ENCODE peak calls at places on chromosomes 6 and 20, in ten cellular contexts. Q, X, R, F, L, Y, K, E, U and G are unnamed samples.

GRCh38 chr20:62252342-62252966 is 14.1 kb downstream of the OSBPL2 start:
- DNase-seq in K (peak), R (no peak), L (no peak), X (peak), U (peak), Q (no peak), Y (peak), E (no peak), F (no peak), G (no peak)

GRCh38 chr6:101558712-101559111 is 165.2 kb downstream of the GRIK2 start:
- DNase-seq in E (no peak), F (no peak), R (no peak), X (no peak), Q (no peak), K (no peak), L (no peak), U (no peak), Y (no peak), G (no peak)

GRCh38 chr6:154621611-154622010 is 111.1 kb upstream of the CNKSR3 start:
- DNase-seq in E (no peak), R (no peak), U (no peak), Y (no peak), L (no peak), Q (no peak), F (no peak), K (no peak), X (no peak), G (no peak)

GRCh38 chr20:45913105-45913504 is 1.1 kb upstream of the PLTP start:
- DNase-seq in Q (no peak), R (no peak), U (no peak), F (peak), E (no peak), X (peak), Y (no peak), K (peak), L (no peak), G (no peak)

GRCh38 chr20:58542411-58543095 is 27.4 kb upstream of the APCDD1L start:
- DNase-seq in K (no peak), Q (no peak), X (peak), F (peak), E (no peak), Y (no peak), R (no peak), L (no peak), U (no peak), G (no peak)

GRCh38 chr6:111776236-111777189 is 96.7 kb downstream of the FYN start:
- DNase-seq in K (peak), U (peak), X (no peak), Y (no peak), R (no peak), Q (no peak), F (no peak), L (no peak), E (no peak), G (no peak)

GRCh38 chr20:46088409-46089075 is 1.2 kb downstream of the NCOA5 start:
- DNase-seq in Q (no peak), L (no peak), U (peak), X (peak), Y (peak), F (peak), R (no peak), E (peak), K (peak), G (no peak)

GRCh38 chr20:32456869-32457421 is 98.8 kb downstream of the ASXL1 start:
- DNase-seq in Y (peak), E (peak), U (peak), R (peak), F (no peak), X (no peak), Q (no peak), L (peak), K (peak), G (peak)

GRCh38 chr20:6783752-6784725 is 16.6 kb downstream of the BMP2 start:
- DNase-seq in U (peak), Y (peak), X (no peak), E (peak), L (no peak), R (no peak), K (no peak), F (peak), Q (peak), G (no peak)

GRCh38 chr20:18048191-18048590 is 9.5 kb downstream of the OVOL2 start:
- DNase-seq in X (no peak), F (no peak), Q (no peak), R (no peak), K (no peak), E (no peak), L (no peak), Y (no peak), U (no peak), G (no peak)

GRCh38 chr6:116877743-116878142 is 701 bp downstream of the RFX6 start:
- DNase-seq in Y (no peak), R (no peak), F (no peak), X (no peak), Q (no peak), L (no peak), U (no peak), E (peak), K (peak), G (no peak)

GRCh38 chr6:54876871-54877270 is 30.3 kb downstream of the FAM83B start:
- DNase-seq in U (no peak), R (no peak), F (no peak), L (no peak), E (no peak), Y (no peak), Q (no peak), X (no peak), K (no peak), G (no peak)

GRCh38 chr6:25010166-25010565 is 74.4 kb upstream of the RIPOR2 start:
- DNase-seq in K (no peak), L (no peak), U (no peak), Q (no peak), E (no peak), F (no peak), X (no peak), R (no peak), Y (peak), G (no peak)

GRCh38 chr6:156425374-156425773 is 351.8 kb upstream of the ARID1B start:
- DNase-seq in Q (no peak), U (peak), F (no peak), Y (peak), K (peak), L (no peak), X (peak), E (no peak), R (no peak), G (peak)

GRCh38 chr20:25287631-25288290 is 39.9 kb downstream of the PYGB start:
- DNase-seq in Y (no peak), L (peak), R (peak), U (no peak), Q (no peak), X (no peak), K (peak), E (no peak), F (no peak), G (no peak)

GRCh38 chr6:34771727-34772126 is 14.4 kb downstream of the SNRPC start:
- DNase-seq in F (no peak), K (peak), L (no peak), Q (no peak), U (peak), X (peak), Y (peak), R (no peak), E (no peak), G (no peak)

GRCh38 chr20:57664476-57664875 is 44.2 kb upstream of the ZBP1 start:
- DNase-seq in E (no peak), F (no peak), Q (no peak), K (no peak), L (peak), R (peak), Y (no peak), U (no peak), X (no peak), G (no peak)

GRCh38 chr6:45923831-45924391 is 91.7 kb downstream of the CLIC5 start:
- DNase-seq in Y (peak), F (peak), K (no peak), U (peak), E (peak), Q (no peak), X (peak), R (no peak), L (no peak), G (no peak)

GRCh38 chr20:17646209-17646717 is 35.8 kb downstream of the RRBP1 start:
- DNase-seq in L (peak), K (no peak), R (peak), Y (no peak), X (no peak), U (no peak), Q (no peak), F (no peak), E (no peak), G (no peak)

GRCh38 chr6:80445752-80446151 is 339.3 kb downstream of the BCKDHB start:
- DNase-seq in L (no peak), Q (no peak), X (no peak), E (no peak), R (no peak), K (no peak), U (no peak), F (no peak), Y (no peak), G (no peak)

GRCh38 chr6:137763861-137764260 is 103.2 kb upstream of the TNFAIP3 start:
- DNase-seq in U (no peak), F (peak), K (no peak), L (no peak), R (no peak), Y (no peak), E (no peak), Q (no peak), X (no peak), G (no peak)

DNA sequence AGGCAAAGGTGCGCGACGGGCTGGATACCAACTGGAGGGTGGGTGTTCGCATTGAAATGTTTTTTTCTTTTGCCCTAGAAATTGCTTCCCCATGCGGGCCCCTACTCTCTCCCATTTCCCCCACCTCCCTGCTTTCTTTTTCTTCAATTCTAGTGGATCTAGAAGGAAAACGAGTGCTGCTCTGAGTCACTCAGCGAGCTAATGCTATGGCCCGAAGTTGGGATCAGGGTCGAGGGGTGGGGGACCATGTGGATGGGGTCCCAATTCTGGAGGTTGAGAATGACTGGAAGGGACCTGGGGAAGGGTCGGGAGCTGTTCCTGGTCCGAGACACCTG is 71.5 kb downstream of the SOX4 start:
- DNase-seq in K (no peak), Q (no peak), U (no peak), F (no peak), L (no peak), E (no peak), Y (peak), X (peak), R (no peak), G (no peak)
- H3K4me3 ChIP-seq in K (peak), Q (peak), U (peak), F (peak), L (peak), E (peak), Y (peak), X (peak), R (peak), G (peak)

GRCh38 chr20:34111712-34112599 is at the start of gene EIF2S2:
- DNase-seq in E (peak), Y (peak), X (peak), K (peak), Q (peak), R (peak), L (peak), U (peak), F (peak), G (peak)
- TF ChIP-seq CTCF in E (no peak), Y (no peak), X (no peak), K (no peak), Q (no peak), R (no peak), L (no peak), U (no peak), F (no peak), G (no peak)

DNA sequence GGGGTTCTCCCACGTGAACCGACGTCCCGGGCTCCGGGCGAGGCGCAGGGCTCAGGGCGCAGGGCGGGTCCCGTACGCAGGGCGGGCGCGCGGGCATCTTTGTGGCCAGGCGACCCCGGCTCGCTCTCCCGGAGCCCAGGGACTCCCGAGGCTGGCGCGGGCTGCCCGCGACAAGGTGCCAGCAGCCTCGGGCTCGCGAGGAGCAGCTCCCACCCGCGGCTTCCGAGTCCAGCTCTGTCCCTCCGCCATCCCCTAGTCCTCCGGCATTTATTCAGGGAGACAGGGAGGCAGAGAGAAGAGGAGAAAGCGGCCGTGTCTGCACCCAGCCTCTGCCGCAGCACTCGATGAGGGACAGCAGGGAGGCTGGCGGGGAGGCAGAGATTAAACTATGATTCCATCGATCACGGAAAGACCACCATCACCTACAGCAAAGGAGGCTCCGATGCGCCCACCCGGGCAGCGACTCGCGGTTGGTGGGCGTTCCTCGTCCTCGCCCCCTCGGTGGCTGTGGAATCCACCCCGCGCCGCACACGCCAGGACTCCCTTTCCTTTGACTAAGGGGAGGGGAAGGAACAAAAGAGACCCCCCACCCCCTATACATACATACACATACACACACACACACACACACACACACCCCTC is 1.1 kb downstream of the RGS17 start:
- DNase-seq in E (peak), X (no peak), R (no peak), L (peak), Y (peak), F (peak), K (peak), Q (no peak), U (no peak), G (no peak)
- H3K4me3 ChIP-seq in E (peak), X (peak), R (peak), L (peak), Y (peak), F (peak), K (peak), Q (peak), U (peak), G (peak)

DNA sequence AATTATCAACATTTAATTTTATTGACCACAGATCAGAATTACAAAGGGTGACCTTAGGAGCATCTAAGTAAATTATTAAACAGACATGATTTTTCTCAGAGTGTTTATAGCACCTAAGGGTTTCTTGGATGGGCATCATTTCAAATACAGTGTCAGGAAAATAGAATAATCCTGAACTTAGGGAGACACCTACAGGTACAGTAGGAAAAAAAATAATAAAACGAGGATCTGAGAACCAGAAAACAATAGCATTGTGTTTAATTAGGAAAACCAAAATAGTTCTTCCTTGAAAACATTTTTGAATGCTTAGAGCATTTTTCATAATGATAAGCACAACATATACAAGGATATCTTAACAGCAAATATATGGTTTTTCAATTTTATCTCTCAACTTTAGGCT is 39.2 kb downstream of the MMUT start:
- DNase-seq in X (peak), Q (no peak), F (peak), K (no peak), E (peak), R (no peak), L (no peak), Y (peak), U (peak), G (no peak)
- TF ChIP-seq CTCF in X (peak), Q (peak), F (peak), K (peak), E (peak), R (no peak), L (no peak), Y (peak), U (peak), G (peak)

DNA sequence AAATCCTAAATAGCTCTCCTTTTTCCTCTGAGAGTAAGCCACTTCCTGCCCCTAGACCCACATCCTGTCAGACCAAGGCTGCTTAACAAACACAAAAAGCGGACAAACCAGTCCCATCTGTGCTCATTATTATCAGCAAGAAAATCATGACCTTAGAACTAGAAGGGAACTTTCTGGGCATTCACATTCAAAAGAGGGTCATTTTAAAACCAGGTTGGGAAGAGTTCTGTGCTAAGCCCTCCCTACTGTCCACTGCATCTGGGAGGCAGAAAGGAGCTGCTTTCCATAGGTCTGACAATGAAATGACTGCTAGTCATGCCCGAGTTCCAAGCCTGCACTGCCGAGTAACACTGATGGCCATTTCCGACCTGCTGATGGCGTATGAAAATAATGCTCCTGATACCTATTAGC is 15.4 kb downstream of the EZR start:
- DNase-seq in E (no peak), L (no peak), Q (no peak), X (no peak), F (peak), R (no peak), K (peak), Y (peak), U (peak), G (no peak)
- H3K4me3 ChIP-seq in E (peak), L (no peak), Q (no peak), X (no peak), F (no peak), R (no peak), K (peak), Y (no peak), U (no peak), G (no peak)

DNA sequence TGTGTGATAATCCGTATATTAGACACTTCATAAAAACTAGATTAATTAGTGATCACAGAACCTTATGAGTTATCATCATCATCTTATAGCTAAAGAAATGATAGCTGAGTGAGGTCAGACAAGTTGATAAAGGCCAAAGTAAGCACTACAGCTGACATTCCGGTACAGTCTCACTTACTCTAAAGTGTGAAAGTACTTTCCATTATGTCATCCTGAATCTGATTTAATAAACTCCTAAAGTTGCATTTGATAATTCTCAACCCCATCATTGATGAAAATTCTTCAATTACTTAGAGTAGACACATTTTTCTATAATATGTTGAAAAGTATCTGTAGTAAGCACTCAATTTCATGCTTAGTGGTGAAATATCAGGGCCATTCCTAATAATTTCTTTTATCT is 385.2 kb upstream of the CHD6 start:
- DNase-seq in Q (no peak), E (no peak), R (no peak), Y (no peak), U (no peak), L (no peak), K (no peak), F (no peak), X (no peak), G (no peak)
- TF ChIP-seq CTCF in Q (no peak), E (no peak), R (no peak), Y (no peak), U (no peak), L (no peak), K (no peak), F (no peak), X (no peak), G (no peak)

GRCh38 chr6:165715428-165715827 is 52.4 kb upstream of the PDE10A start:
- DNase-seq in X (no peak), Y (no peak), E (no peak), U (no peak), K (no peak), R (no peak), L (no peak), Q (no peak), F (no peak), G (no peak)
- H3K4me3 ChIP-seq in X (no peak), Y (no peak), E (no peak), U (no peak), K (no peak), R (no peak), L (no peak), Q (no peak), F (no peak), G (no peak)

GRCh38 chr20:51616060-51616459 is 73.5 kb upstream of the NFATC2 start:
- DNase-seq in Y (no peak), L (no peak), R (no peak), K (no peak), X (no peak), Q (no peak), E (no peak), F (no peak), U (no peak), G (no peak)
- TF ChIP-seq CTCF in Y (no peak), L (no peak), R (no peak), K (peak), X (peak), Q (peak), E (no peak), F (no peak), U (no peak), G (no peak)